ENCODE peak calls at places on chromosomes 4 and X, in nine cellular contexts. W is NCI-H510A treated with DMSO at 0.1 percent for 48 hours, X is transverse colon, U is iris pigment epithelial cell, C is Right ventricle myocardium superior, N is NCI-H1092 treated with DMSO at 0.1 percent for 48 hours, G is activated gamma-delta T cell treated with Interleukin-2 at 50 U/mL for 16 hours, A is uterus, Q is fibroblast of lung. K is an unnamed sample.

GRCh38 chrX:13398073-13398823 is 78.4 kb upstream of the ATXN3L start:
- DNase-seq in N (no peak), C (peak; percentile 40), A (peak; percentile 45), X (peak; percentile 41), Q (peak; percentile 97), G (no peak), W (no peak), U (peak; percentile 99), K (peak; percentile 90)

GRCh38 chrX:135543924-135544323 is 23.5 kb downstream of the INTS6L start:
- DNase-seq in N (no peak), A (no peak), W (no peak), X (peak; percentile 30), C (no peak), Q (no peak), U (no peak), G (peak; percentile 19), K (no peak)

GRCh38 chrX:47814853-47815252 is 21.8 kb upstream of the ZNF81 start:
- DNase-seq in U (no peak), N (no peak), A (no peak), C (no peak), G (no peak), W (no peak), X (peak; percentile 21), Q (no peak), K (no peak)

GRCh38 chr4:7051144-7051495 is 7.9 kb downstream of the TADA2B start:
- DNase-seq in A (no peak), W (no peak), Q (no peak), G (no peak), N (no peak), C (no peak), U (no peak), X (no peak), K (no peak)

GRCh38 chr4:127889903-127890302 is 9.2 kb downstream of the PLK4 start:
- DNase-seq in U (peak; percentile 31), N (peak; percentile 34), W (no peak), Q (no peak), G (no peak), C (no peak), X (no peak), A (no peak), K (no peak)

GRCh38 chrX:65926095-65927019 is 113.5 kb downstream of the VSIG4 start:
- DNase-seq in N (no peak), U (no peak), Q (no peak), W (no peak), X (peak; percentile 11), C (no peak), A (no peak), G (peak; percentile 36), K (no peak)

GRCh38 chr4:113292371-113293042 is 243.1 kb downstream of the ANK2 start:
- DNase-seq in U (no peak), W (peak; percentile 3), A (peak; percentile 52), X (peak; percentile 19), C (peak; percentile 57), N (no peak), G (no peak), Q (peak; percentile 85), K (no peak)

GRCh38 chr4:111696505-111696904 is 448.7 kb upstream of the FAM241A start:
- DNase-seq in U (no peak), G (no peak), C (no peak), N (no peak), X (no peak), Q (no peak), W (no peak), A (no peak), K (no peak)

GRCh38 chr4:124178449-124179021 is 534.0 kb downstream of the ANKRD50 start:
- DNase-seq in G (no peak), U (peak; percentile 55), Q (peak; percentile 37), N (no peak), A (no peak), X (no peak), C (no peak), W (no peak), K (peak; percentile 2)

GRCh38 chr4:13547563-13548041 is 3.3 kb upstream of the NKX3-2 start:
- DNase-seq in U (no peak), X (peak; percentile 25), W (peak; percentile 8), C (no peak), Q (no peak), N (peak; percentile 59), A (no peak), G (no peak), K (peak; percentile 12)

GRCh38 chr4:3699678-3700077 is 66.5 kb upstream of the ADRA2C start:
- DNase-seq in N (no peak), W (no peak), Q (no peak), U (no peak), X (no peak), G (no peak), C (peak; percentile 16), A (no peak), K (no peak)

GRCh38 chr4:76951333-76952033 is 1.9 kb downstream of the SEPTIN11 start:
- DNase-seq in C (no peak), G (no peak), A (no peak), U (no peak), Q (peak; percentile 54), W (no peak), N (no peak), X (no peak), K (no peak)

GRCh38 chr4:22901631-22902030 is 208.9 kb downstream of the GBA3 start:
- DNase-seq in N (no peak), A (no peak), Q (no peak), W (peak; percentile 27), G (no peak), U (no peak), X (no peak), C (no peak), K (no peak)

GRCh38 chrX:67717571-67717970 is 173.8 kb downstream of the AR start:
- DNase-seq in Q (no peak), N (no peak), C (no peak), X (no peak), G (no peak), W (no peak), U (no peak), A (no peak), K (no peak)

GRCh38 chrX:136546369-136546768 is 14.4 kb downstream of the VGLL1 start:
- DNase-seq in W (no peak), A (no peak), C (no peak), G (no peak), N (no peak), X (no peak), Q (no peak), U (no peak), K (no peak)

GRCh38 chr4:136823020-136823419 is 709.3 kb downstream of the PCDH18 start:
- DNase-seq in A (no peak), G (no peak), W (no peak), N (no peak), U (no peak), Q (no peak), C (no peak), X (no peak), K (no peak)

GRCh38 chr4:15106417-15106816 is 104.1 kb downstream of the CPEB2 start:
- DNase-seq in U (peak; percentile 21), X (peak; percentile 14), C (no peak), Q (peak; percentile 17), G (no peak), N (no peak), A (no peak), W (no peak), K (no peak)

GRCh38 chr4:42048394-42048793 is 58.1 kb downstream of the SLC30A9 start:
- DNase-seq in X (no peak), N (no peak), C (no peak), G (no peak), W (no peak), U (peak; percentile 88), A (no peak), Q (peak; percentile 89), K (no peak)

GRCh38 chr4:38188631-38189101 is 228.5 kb downstream of the PTTG2 start:
- DNase-seq in W (no peak), G (no peak), U (no peak), C (no peak), N (no peak), A (no peak), X (peak; percentile 86), Q (no peak), K (no peak)

GRCh38 chr4:61638600-61638999 is 438.5 kb downstream of the ADGRL3 start:
- DNase-seq in U (peak; percentile 34), G (no peak), C (no peak), X (no peak), W (no peak), A (no peak), N (no peak), Q (peak; percentile 89), K (peak; percentile 67)

GRCh38 chrX:53281321-53281822 is at the start of gene IQSEC2:
- DNase-seq in A (peak; percentile 94), G (no peak), X (peak; percentile 89), C (peak; percentile 90), W (peak; percentile 6), N (no peak), U (peak; percentile 83), Q (peak; percentile 82), K (peak; percentile 70)

GRCh38 chr4:45350438-45350837 is 624.1 kb upstream of the GNPDA2 start:
- DNase-seq in W (peak; percentile 21), Q (peak; percentile 66), X (no peak), C (no peak), U (peak; percentile 1), A (no peak), N (no peak), G (no peak), K (no peak)

GRCh38 chrX:42385730-42386129 is 392.2 kb downstream of the PPP1R2C start:
- DNase-seq in Q (no peak), A (no peak), U (no peak), C (no peak), X (no peak), G (no peak), N (no peak), W (no peak), K (no peak)

GRCh38 chr4:153152453-153153338 is 51.5 kb upstream of the TRIM2 start:
- DNase-seq in W (peak; percentile 53), Q (peak; percentile 41), A (no peak), G (peak; percentile 34), X (peak; percentile 70), N (peak; percentile 91), U (peak; percentile 48), C (peak; percentile 66), K (no peak)

GRCh38 chr4:168608771-168609170 is 111.9 kb downstream of the PALLD start:
- DNase-seq in A (no peak), N (no peak), Q (no peak), U (no peak), G (no peak), W (no peak), X (no peak), C (no peak), K (no peak)

GRCh38 chrX:84187501-84188319 is at the start of gene RPS6KA6:
- DNase-seq in C (peak; percentile 34), N (peak; percentile 54), G (peak; percentile 19), A (peak; percentile 33), Q (peak; percentile 18), X (peak; percentile 22), U (peak; percentile 20), W (peak; percentile 44), K (peak; percentile 38)

GRCh38 chr4:1850276-1850675 is 5.7 kb downstream of the LETM1 start:
- DNase-seq in X (no peak), A (no peak), Q (no peak), G (no peak), U (no peak), C (no peak), W (no peak), N (no peak), K (no peak)

GRCh38 chrX:940691-941090 is 271.8 kb downstream of the CRLF2 start:
- DNase-seq in N (no peak), A (no peak), Q (no peak), C (no peak), W (no peak), U (no peak), G (no peak), X (no peak), K (no peak)

GRCh38 chr4:17578482-17578891 is 1.5 kb downstream of the LAP3 start:
- DNase-seq in Q (peak; percentile 9), X (no peak), C (no peak), N (no peak), G (no peak), U (peak; percentile 23), A (no peak), W (no peak), K (no peak)

GRCh38 chrX:19535481-19535880 is 20.2 kb upstream of the MAP3K15 start:
- DNase-seq in U (peak; percentile 30), N (peak; percentile 36), X (no peak), W (peak; percentile 0), G (no peak), Q (peak; percentile 65), C (no peak), A (no peak), K (no peak)

GRCh38 chrX:47706575-47706974 is 47.6 kb upstream of the UXT start:
- DNase-seq in C (no peak), A (no peak), N (no peak), U (peak; percentile 59), X (no peak), Q (peak; percentile 13), W (no peak), G (no peak), K (no peak)

K was measured in SJSA1.